ENCODE peak calls at places on chromosomes 12 and 14, in eight cellular contexts. B is M059J, Q is head of caudate nucleus, C is right cardiac atrium, K is dorsolateral prefrontal cortex, L is T47D, S is nephron progenitor cell, O is hypothalamus. D is an unnamed sample.

GRCh38 chr12:77947326-77947725 is 116.6 kb downstream of the NAV3 start:
- DNase-seq in Q (no peak), O (no peak), C (no peak), K (no peak), B (peak), S (no peak), L (no peak), D (peak)

GRCh38 chr12:15978431-15978950 is 67.4 kb downstream of the DERA start:
- DNase-seq in B (peak), L (no peak), K (no peak), O (no peak), Q (no peak), C (no peak), S (no peak), D (peak)

GRCh38 chr12:44960856-44961255 is 84.7 kb upstream of the NELL2 start:
- DNase-seq in L (no peak), B (no peak), Q (no peak), C (no peak), K (no peak), O (no peak), S (no peak), D (no peak)

GRCh38 chr12:93946542-93947150 is 201.7 kb upstream of the PLXNC1 start:
- DNase-seq in Q (no peak), K (no peak), C (no peak), L (no peak), O (no peak), B (peak), S (no peak), D (peak)

GRCh38 chr14:57317248-57317833 is 48.6 kb downstream of the AP5M1 start:
- DNase-seq in L (peak), O (peak), K (peak), S (peak), Q (peak), B (peak), C (peak), D (peak)

GRCh38 chr14:95891742-95892141 is 15.1 kb downstream of the TUNAR start:
- DNase-seq in S (no peak), O (no peak), Q (no peak), K (no peak), C (no peak), B (peak), L (no peak), D (peak)

GRCh38 chr12:583251-583869 is 79.9 kb downstream of the NINJ2 start:
- DNase-seq in L (no peak), C (peak), S (peak), Q (no peak), O (no peak), B (no peak), K (peak), D (no peak)

GRCh38 chr14:26448181-26448855 is 149.5 kb downstream of the NOVA1 start:
- DNase-seq in Q (no peak), L (peak), O (no peak), B (no peak), K (no peak), S (no peak), C (peak), D (no peak)

GRCh38 chr12:52234226-52234810 is 1.3 kb downstream of the KRT7 start:
- DNase-seq in Q (no peak), K (no peak), L (no peak), C (no peak), S (no peak), O (no peak), B (no peak), D (no peak)

GRCh38 chr14:37089410-37089809 is 83.0 kb downstream of the SLC25A21 start:
- DNase-seq in C (no peak), K (no peak), Q (no peak), B (peak), O (no peak), L (peak), S (no peak), D (no peak)

GRCh38 chr12:19978193-19978592 is 390.1 kb upstream of the PDE3A start:
- DNase-seq in S (no peak), K (no peak), C (no peak), B (peak), Q (no peak), O (no peak), L (no peak), D (peak)

GRCh38 chr12:40336573-40337199 is 111.9 kb downstream of the LRRK2 start:
- DNase-seq in S (no peak), Q (no peak), K (no peak), L (peak), B (no peak), O (no peak), C (no peak), D (peak)

GRCh38 chr12:46089414-46090162 is 99.2 kb upstream of the SCAF11 start:
- DNase-seq in B (no peak), C (no peak), L (peak), S (no peak), Q (no peak), K (no peak), O (no peak), D (peak)

GRCh38 chr12:119417440-119417839 is 82.9 kb downstream of the CCDC60 start:
- DNase-seq in S (no peak), L (no peak), K (no peak), B (no peak), O (no peak), C (no peak), Q (no peak), D (no peak)

GRCh38 chr12:124236651-124237050 is 58.2 kb upstream of the RFLNA start:
- DNase-seq in L (no peak), O (no peak), K (no peak), S (no peak), C (no peak), Q (no peak), B (peak), D (peak)

GRCh38 chr14:101351769-101352168 is 209.5 kb upstream of the DIO3 start:
- DNase-seq in S (no peak), O (no peak), K (no peak), L (no peak), Q (no peak), B (no peak), C (no peak), D (no peak)

GRCh38 chr12:63098851-63099250 is 52.1 kb downstream of the AVPR1A start:
- DNase-seq in K (no peak), B (peak), C (no peak), O (no peak), Q (no peak), S (no peak), L (peak), D (no peak)

GRCh38 chr12:42638697-42639096 is 49.2 kb upstream of the PRICKLE1 start:
- DNase-seq in L (no peak), Q (no peak), B (no peak), K (no peak), S (no peak), C (no peak), O (no peak), D (no peak)

GRCh38 chr12:107322063-107322462 is 228.7 kb upstream of the CRY1 start:
- DNase-seq in C (no peak), Q (no peak), S (no peak), O (no peak), B (no peak), K (no peak), L (no peak), D (no peak)

GRCh38 chr14:66624319-66624937 is 116.5 kb downstream of the GPHN start:
- DNase-seq in C (peak), Q (peak), B (peak), K (no peak), O (peak), S (peak), L (peak), D (peak)

GRCh38 chr12:131505561-131505960 is 205.3 kb upstream of the SFSWAP start:
- DNase-seq in S (no peak), B (no peak), Q (no peak), O (no peak), L (no peak), K (no peak), C (no peak), D (no peak)

GRCh38 chr12:120490284-120490683 is 5.6 kb upstream of the DYNLL1 start:
- DNase-seq in Q (no peak), O (no peak), L (no peak), C (no peak), K (no peak), B (no peak), S (no peak), D (no peak)

GRCh38 chr14:44392984-44393383 is 114.1 kb downstream of the FSCB start:
- DNase-seq in L (no peak), B (no peak), C (no peak), K (no peak), Q (no peak), S (no peak), O (no peak), D (no peak)

GRCh38 chr12:28574746-28575592 is 384.7 kb downstream of the CCDC91 start:
- DNase-seq in K (no peak), C (no peak), O (no peak), Q (no peak), S (no peak), B (peak), L (no peak), D (no peak)

GRCh38 chr12:10366875-10367274 is 23.0 kb downstream of the KLRK1 start:
- DNase-seq in K (no peak), C (no peak), Q (no peak), B (peak), O (no peak), L (peak), S (no peak), D (peak)

GRCh38 chr14:49861581-49861922 is 9.0 kb upstream of the NEMF start:
- DNase-seq in Q (peak), K (peak), S (peak), B (peak), O (peak), C (peak), L (peak), D (peak)

GRCh38 chr14:21091784-21092146 is 6.7 kb downstream of the ZNF219 start:
- DNase-seq in S (no peak), L (no peak), C (peak), Q (no peak), B (no peak), O (no peak), K (no peak), D (no peak)

GRCh38 chr12:40010899-40011774 is 94.7 kb downstream of the SLC2A13 start:
- DNase-seq in Q (peak), O (peak), K (no peak), B (peak), C (no peak), S (peak), L (peak), D (peak)

GRCh38 chr12:87866602-87867292 is 162.5 kb downstream of the C12orf50 start:
- DNase-seq in C (no peak), S (no peak), Q (no peak), L (peak), B (peak), K (no peak), O (no peak), D (peak)

GRCh38 chr12:63844391-63845341 is at the start of gene SRGAP1:
- DNase-seq in L (peak), K (peak), O (peak), Q (peak), S (peak), B (peak), C (peak), D (peak)

GRCh38 chr12:6905414-6906040 is 905 bp downstream of the LRRC23 start:
- DNase-seq in B (no peak), L (no peak), S (no peak), K (no peak), Q (no peak), C (no peak), O (no peak), D (no peak)

GRCh38 chr12:388547-389137 is 478 bp downstream of the KDM5A start:
- DNase-seq in S (peak), C (peak), B (peak), K (no peak), Q (no peak), L (peak), O (no peak), D (peak)

GRCh38 chr12:30862486-30862885 is 64.1 kb upstream of the TSPAN11 start:
- DNase-seq in K (no peak), L (no peak), C (peak), B (peak), O (no peak), S (no peak), Q (no peak), D (no peak)